ENCODE peak calls at places on chromosomes 13 and 19, in seven cellular contexts. One of them, this sample, is unnamed.

GRCh38 chr13:42760949-42761348 is 20.4 kb upstream of the FAM216B start:
- DNase-seq in mesenchymal stem cell: no peak
- DNase-seq in IMR-90: peak
- DNase-seq in mesendoderm: no peak
- DNase-seq in neuronal stem cell: no peak
- DNase-seq in H9: no peak
- DNase-seq in H1: no peak
- DNase-seq in this sample: no peak

GRCh38 chr19:49592486-49593232 is 1.7 kb downstream of the PRR12 start:
- DNase-seq in IMR-90: no peak
- DNase-seq in mesendoderm: peak
- DNase-seq in H9: peak
- DNase-seq in H1: no peak
- DNase-seq in mesenchymal stem cell: peak
- DNase-seq in neuronal stem cell: no peak
- DNase-seq in this sample: no peak

GRCh38 chr19:51810228-51810627 is 15.3 kb downstream of the FPR3 start:
- DNase-seq in mesenchymal stem cell: no peak
- DNase-seq in neuronal stem cell: no peak
- DNase-seq in mesendoderm: no peak
- DNase-seq in IMR-90: no peak
- DNase-seq in H1: no peak
- DNase-seq in H9: no peak
- DNase-seq in this sample: peak

GRCh38 chr13:37473035-37473434 is 125.5 kb downstream of the POSTN start:
- DNase-seq in IMR-90: no peak
- DNase-seq in mesenchymal stem cell: no peak
- DNase-seq in H1: no peak
- DNase-seq in H9: peak
- DNase-seq in neuronal stem cell: no peak
- DNase-seq in mesendoderm: peak
- DNase-seq in this sample: no peak

GRCh38 chr19:3335431-3336350 is 30.7 kb upstream of the NFIC start:
- DNase-seq in mesenchymal stem cell: peak
- DNase-seq in H1: no peak
- DNase-seq in neuronal stem cell: no peak
- DNase-seq in H9: no peak
- DNase-seq in IMR-90: peak
- DNase-seq in mesendoderm: no peak
- DNase-seq in this sample: no peak

GRCh38 chr13:112885242-112885781 is 83.7 kb upstream of the MCF2L start:
- DNase-seq in mesenchymal stem cell: no peak
- DNase-seq in IMR-90: no peak
- DNase-seq in H9: no peak
- DNase-seq in H1: no peak
- DNase-seq in mesendoderm: no peak
- DNase-seq in neuronal stem cell: no peak
- DNase-seq in this sample: no peak

GRCh38 chr19:13428352-13428751 is 77.9 kb downstream of the CACNA1A start:
- DNase-seq in mesendoderm: peak
- DNase-seq in H9: peak
- DNase-seq in IMR-90: peak
- DNase-seq in neuronal stem cell: no peak
- DNase-seq in H1: no peak
- DNase-seq in mesenchymal stem cell: no peak
- DNase-seq in this sample: peak

GRCh38 chr19:46944918-46945628 is 74.6 kb upstream of the NPAS1 start:
- DNase-seq in H1: no peak
- DNase-seq in mesenchymal stem cell: peak
- DNase-seq in mesendoderm: peak
- DNase-seq in neuronal stem cell: peak
- DNase-seq in IMR-90: peak
- DNase-seq in H9: peak
- DNase-seq in this sample: no peak

GRCh38 chr13:90352763-90353162 is 994.7 kb upstream of the MIR17HG start:
- DNase-seq in H9: no peak
- DNase-seq in IMR-90: no peak
- DNase-seq in neuronal stem cell: no peak
- DNase-seq in mesenchymal stem cell: no peak
- DNase-seq in mesendoderm: peak
- DNase-seq in H1: no peak
- DNase-seq in this sample: no peak

GRCh38 chr13:90360785-90361184 is 986.7 kb upstream of the MIR17HG start:
- DNase-seq in H9: no peak
- DNase-seq in IMR-90: no peak
- DNase-seq in H1: no peak
- DNase-seq in mesendoderm: no peak
- DNase-seq in neuronal stem cell: no peak
- DNase-seq in mesenchymal stem cell: no peak
- DNase-seq in this sample: no peak

DNA sequence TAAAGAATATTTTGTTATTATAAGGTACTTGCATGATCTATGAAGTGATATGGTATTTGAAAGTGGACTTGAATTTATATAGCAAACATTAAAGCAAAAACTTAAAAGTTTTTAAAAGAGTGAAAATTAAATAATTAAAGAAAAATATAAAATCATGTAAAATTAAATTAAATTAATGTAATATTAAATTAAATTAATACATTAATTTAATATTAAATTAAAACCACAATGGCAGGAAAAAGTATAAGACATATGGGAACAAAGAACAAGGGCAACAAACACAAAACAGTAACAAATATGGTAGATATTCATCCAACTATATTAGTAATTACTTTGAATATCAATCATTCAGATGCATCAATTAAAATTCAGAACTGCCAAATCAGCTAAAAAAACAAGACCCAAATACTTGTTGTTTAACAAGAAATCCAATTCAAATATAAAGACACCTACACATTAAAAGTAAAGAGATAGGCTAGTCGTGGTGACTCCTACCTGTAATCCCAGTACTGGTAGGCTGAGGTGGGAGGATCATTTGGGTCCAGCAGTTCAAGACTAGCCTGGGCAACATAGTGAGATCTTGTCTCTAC is 992.2 kb upstream of the MIR17HG start:
- DNase-seq in H1: no peak
- DNase-seq in H9: no peak
- DNase-seq in IMR-90: no peak
- DNase-seq in mesendoderm: no peak
- DNase-seq in mesenchymal stem cell: no peak
- DNase-seq in neuronal stem cell: no peak
- DNase-seq in this sample: no peak
- H3K4ac ChIP-seq in H1: no peak
- H3K4ac ChIP-seq in H9: no peak
- H3K4ac ChIP-seq in IMR-90: no peak
- H3K4ac ChIP-seq in mesendoderm: no peak
- H3K4ac ChIP-seq in mesenchymal stem cell: no peak
- H3K4ac ChIP-seq in neuronal stem cell: no peak
- H3K4ac ChIP-seq in this sample: no peak

GRCh38 chr13:45331123-45331619 is 9.8 kb downstream of the TPT1 start:
- DNase-seq in H1: no peak
- DNase-seq in neuronal stem cell: no peak
- DNase-seq in mesendoderm: no peak
- DNase-seq in IMR-90: no peak
- DNase-seq in mesenchymal stem cell: no peak
- DNase-seq in H9: no peak
- DNase-seq in this sample: peak

GRCh38 chr13:45332831-45333219 is 8.2 kb downstream of the TPT1 start:
- DNase-seq in H9: no peak
- DNase-seq in mesendoderm: no peak
- DNase-seq in H1: no peak
- DNase-seq in IMR-90: no peak
- DNase-seq in neuronal stem cell: no peak
- DNase-seq in mesenchymal stem cell: peak
- DNase-seq in this sample: no peak

GRCh38 chr13:45333251-45333972 is 7.6 kb downstream of the TPT1 start:
- DNase-seq in H1: no peak
- DNase-seq in H9: no peak
- DNase-seq in mesenchymal stem cell: no peak
- DNase-seq in IMR-90: no peak
- DNase-seq in neuronal stem cell: no peak
- DNase-seq in mesendoderm: no peak
- DNase-seq in this sample: no peak

GRCh38 chr13:45333973-45334922 is 6.7 kb downstream of the TPT1 start:
- DNase-seq in IMR-90: peak
- DNase-seq in H9: no peak
- DNase-seq in mesenchymal stem cell: peak
- DNase-seq in mesendoderm: no peak
- DNase-seq in neuronal stem cell: no peak
- DNase-seq in H1: no peak
- DNase-seq in this sample: no peak

DNA sequence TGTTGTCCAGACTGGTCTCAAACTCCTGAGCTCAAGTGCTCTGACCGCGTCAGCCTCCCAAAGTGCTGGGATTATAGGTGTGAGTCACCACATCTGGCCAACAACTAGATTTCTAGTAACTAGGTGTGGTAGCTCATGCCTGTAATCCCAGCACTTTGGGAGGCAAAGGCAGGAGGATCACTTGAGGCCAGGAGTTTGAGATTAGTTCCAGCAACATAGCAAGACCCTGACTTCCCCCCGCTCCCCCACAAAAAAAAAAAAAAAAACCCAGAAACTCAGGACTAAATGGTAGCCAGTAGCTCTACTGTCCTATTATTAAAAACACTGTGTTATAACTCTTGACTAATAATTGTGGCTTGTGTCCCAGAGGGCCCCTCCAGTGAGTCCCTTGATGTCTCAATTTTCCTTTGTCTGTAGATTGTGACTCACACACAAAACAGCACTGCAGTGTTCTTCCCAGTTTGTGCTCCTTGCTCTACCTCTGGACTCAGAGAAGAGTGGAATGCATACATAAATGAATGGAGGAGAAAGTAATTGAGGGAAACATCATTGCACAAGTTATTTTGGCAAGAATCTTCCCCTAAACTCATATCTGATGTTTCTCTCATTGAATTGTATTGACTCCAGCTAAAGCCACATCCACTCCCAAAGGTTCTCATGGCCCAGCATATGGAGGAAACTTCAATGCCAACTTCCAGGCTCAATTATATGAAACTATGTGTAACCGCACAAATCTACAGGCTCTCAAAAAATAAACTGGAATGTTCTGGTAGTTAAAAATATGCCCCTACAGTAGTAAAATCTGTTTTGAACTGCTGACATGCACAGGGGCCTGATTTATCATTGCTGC is 8.8 kb downstream of the TPT1 start:
- DNase-seq in H9: no peak
- DNase-seq in IMR-90: peak
- DNase-seq in H1: no peak
- DNase-seq in mesenchymal stem cell: peak
- DNase-seq in neuronal stem cell: no peak
- DNase-seq in mesendoderm: no peak
- DNase-seq in this sample: peak
- H3K4ac ChIP-seq in H9: no peak
- H3K4ac ChIP-seq in IMR-90: no peak
- H3K4ac ChIP-seq in H1: no peak
- H3K4ac ChIP-seq in mesenchymal stem cell: no peak
- H3K4ac ChIP-seq in neuronal stem cell: no peak
- H3K4ac ChIP-seq in mesendoderm: no peak
- H3K4ac ChIP-seq in this sample: no peak

GRCh38 chr13:39281539-39282150 is 243.4 kb downstream of the NHLRC3 start:
- DNase-seq in H9: no peak
- DNase-seq in neuronal stem cell: no peak
- DNase-seq in mesenchymal stem cell: peak
- DNase-seq in H1: no peak
- DNase-seq in IMR-90: no peak
- DNase-seq in mesendoderm: peak
- DNase-seq in this sample: no peak

GRCh38 chr13:39283062-39283461 is 244.8 kb downstream of the NHLRC3 start:
- DNase-seq in H9: no peak
- DNase-seq in neuronal stem cell: no peak
- DNase-seq in IMR-90: no peak
- DNase-seq in H1: no peak
- DNase-seq in mesendoderm: no peak
- DNase-seq in mesenchymal stem cell: no peak
- DNase-seq in this sample: no peak

GRCh38 chr13:39279077-39279476 is 240.8 kb downstream of the NHLRC3 start:
- DNase-seq in IMR-90: no peak
- DNase-seq in H9: no peak
- DNase-seq in mesendoderm: no peak
- DNase-seq in neuronal stem cell: no peak
- DNase-seq in mesenchymal stem cell: no peak
- DNase-seq in H1: no peak
- DNase-seq in this sample: no peak

GRCh38 chr13:39284801-39285388 is 246.6 kb downstream of the NHLRC3 start:
- DNase-seq in H9: peak
- DNase-seq in IMR-90: peak
- DNase-seq in mesendoderm: peak
- DNase-seq in mesenchymal stem cell: no peak
- DNase-seq in H1: no peak
- DNase-seq in neuronal stem cell: no peak
- DNase-seq in this sample: peak

DNA sequence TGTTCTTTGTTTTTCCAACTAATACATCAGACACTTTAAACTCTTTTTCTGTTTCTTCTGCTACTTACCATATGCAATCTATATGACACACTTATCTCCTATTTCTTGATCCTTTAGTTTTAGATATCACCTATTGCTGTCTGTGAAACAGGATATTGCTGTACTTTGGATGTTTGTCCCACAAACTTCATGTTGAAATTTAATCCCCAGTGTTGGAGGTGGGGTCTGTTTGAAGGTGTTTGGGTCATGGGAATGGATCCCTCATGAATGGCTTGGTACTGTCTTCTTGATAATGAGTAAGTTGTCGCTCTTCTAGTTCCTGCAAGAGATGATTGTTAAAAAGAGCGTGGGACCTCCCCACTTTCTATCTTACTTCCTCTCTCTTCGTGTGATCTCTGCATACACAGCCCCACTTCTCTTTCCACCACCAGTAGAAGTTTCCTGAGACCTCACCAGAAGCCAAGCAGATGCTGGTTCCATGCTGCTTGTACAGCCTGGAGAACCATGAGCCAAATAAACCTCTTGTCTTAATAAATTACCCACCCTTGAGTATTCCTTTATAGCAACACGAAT is 244.2 kb downstream of the NHLRC3 start:
- DNase-seq in neuronal stem cell: no peak
- DNase-seq in H9: no peak
- DNase-seq in H1: no peak
- DNase-seq in mesendoderm: no peak
- DNase-seq in IMR-90: no peak
- DNase-seq in mesenchymal stem cell: no peak
- DNase-seq in this sample: no peak
- H3K4ac ChIP-seq in neuronal stem cell: no peak
- H3K4ac ChIP-seq in H9: no peak
- H3K4ac ChIP-seq in H1: no peak
- H3K4ac ChIP-seq in mesendoderm: no peak
- H3K4ac ChIP-seq in IMR-90: no peak
- H3K4ac ChIP-seq in mesenchymal stem cell: no peak
- H3K4ac ChIP-seq in this sample: no peak

DNA sequence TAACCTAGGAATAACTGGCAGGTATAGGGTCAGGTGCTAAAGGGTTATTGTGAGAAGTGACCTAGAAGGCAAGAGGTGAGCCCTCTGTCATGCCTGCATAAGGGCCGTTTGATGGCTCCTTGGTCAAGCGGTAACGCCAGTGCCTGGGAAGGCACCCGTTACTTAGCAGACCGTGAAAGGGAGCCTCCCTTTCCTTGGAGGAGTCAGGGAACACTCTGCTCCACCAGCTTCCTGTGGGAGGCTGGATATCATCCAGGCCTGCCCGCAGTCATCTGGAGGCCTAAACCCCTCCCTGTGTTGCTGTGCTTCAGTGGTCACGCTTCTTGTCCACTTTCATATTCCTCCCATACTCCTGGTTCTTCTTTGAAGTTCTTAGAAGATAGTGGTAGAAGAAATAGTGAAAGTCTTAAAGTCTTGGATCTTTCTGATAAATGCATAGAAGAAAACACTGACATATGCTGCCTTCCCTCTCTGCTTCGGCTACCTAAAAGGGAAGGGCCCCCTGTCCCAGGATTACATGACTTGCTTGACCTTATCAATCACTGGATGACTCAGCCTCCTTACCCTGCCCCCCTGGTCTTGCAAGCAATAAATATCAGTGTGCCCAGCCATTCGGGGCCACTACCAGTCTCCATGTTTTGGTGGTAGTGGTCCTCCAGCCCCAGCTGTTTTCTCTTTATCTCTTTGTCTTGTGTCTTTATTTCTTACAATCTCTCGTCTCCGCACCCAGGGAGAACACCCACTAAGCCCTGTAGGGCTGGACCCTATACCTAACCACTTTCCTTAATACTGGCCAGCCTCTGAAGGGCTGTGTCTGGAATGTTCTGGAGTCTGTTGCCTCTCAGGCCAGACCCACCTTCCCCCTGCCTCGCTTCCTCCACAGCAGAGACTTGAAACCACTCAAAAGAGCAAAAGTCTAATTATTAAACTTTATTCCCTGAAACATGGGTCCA is 16.1 kb upstream of the ABCC4 start:
- DNase-seq in mesendoderm: no peak
- DNase-seq in neuronal stem cell: no peak
- DNase-seq in IMR-90: no peak
- DNase-seq in H9: no peak
- DNase-seq in mesenchymal stem cell: peak
- DNase-seq in H1: no peak
- DNase-seq in this sample: no peak
- H3K4ac ChIP-seq in mesendoderm: no peak
- H3K4ac ChIP-seq in neuronal stem cell: no peak
- H3K4ac ChIP-seq in IMR-90: no peak
- H3K4ac ChIP-seq in H9: no peak
- H3K4ac ChIP-seq in mesenchymal stem cell: no peak
- H3K4ac ChIP-seq in H1: no peak
- H3K4ac ChIP-seq in this sample: no peak